ENCODE peak calls at places on chromosome 21, in ten cellular contexts. A, I, F, C, U, W, S, B, L and D are unnamed samples.

GRCh38 chr21:44047996-44048560 is 36.0 kb downstream of the TRAPPC10 start:
- DNase-seq in A (no peak), I (no peak), F (no peak), C (no peak), U (no peak), W (no peak), S (no peak), B (no peak), L (no peak), D (no peak)

GRCh38 chr21:43352568-43353281 is 74.2 kb downstream of the SIK1 start:
- DNase-seq in A (no peak), I (no peak), F (peak), C (no peak), U (no peak), W (no peak), S (no peak), B (no peak), L (no peak), D (peak)

GRCh38 chr21:25614441-25614840 is 7.2 kb upstream of the MRPL39 start:
- DNase-seq in A (no peak), I (no peak), F (no peak), C (no peak), U (no peak), W (no peak), S (no peak), B (no peak), L (no peak), D (no peak)

GRCh38 chr21:41677671-41678015 is 89.2 kb downstream of the RIPK4 start:
- DNase-seq in A (no peak), I (no peak), F (no peak), C (no peak), U (no peak), W (no peak), S (no peak), B (no peak), L (no peak), D (no peak)

GRCh38 chr21:43269461-43269860 is 100.7 kb downstream of the CRYAA start:
- DNase-seq in A (no peak), I (no peak), F (no peak), C (no peak), U (no peak), W (no peak), S (peak), B (peak), L (no peak), D (peak)

GRCh38 chr21:26912466-26912865 is 54.4 kb downstream of the ADAMTS5 start:
- DNase-seq in A (no peak), I (no peak), F (no peak), C (no peak), U (no peak), W (no peak), S (no peak), B (no peak), L (no peak), D (no peak)

GRCh38 chr21:22342855-22343254 is 1344.6 kb downstream of the NCAM2 start:
- DNase-seq in A (no peak), I (no peak), F (no peak), C (no peak), U (no peak), W (no peak), S (peak), B (no peak), L (no peak), D (peak)

GRCh38 chr21:20207335-20207734 is 790.9 kb upstream of the NCAM2 start:
- DNase-seq in A (no peak), I (no peak), F (no peak), C (no peak), U (no peak), W (no peak), S (no peak), B (no peak), L (no peak), D (no peak)

GRCh38 chr21:39263372-39263771 is 50.1 kb downstream of the BRWD1 start:
- DNase-seq in A (no peak), I (no peak), F (peak), C (peak), U (no peak), W (no peak), S (no peak), B (no peak), L (no peak), D (no peak)

GRCh38 chr21:44801468-44802395 is at the start of gene UBE2G2:
- DNase-seq in A (no peak), I (peak), F (peak), C (peak), U (peak), W (peak), S (peak), B (peak), L (peak), D (peak)

GRCh38 chr21:25024639-25025038 is 582.6 kb downstream of the MRPL39 start:
- DNase-seq in A (no peak), I (no peak), F (no peak), C (no peak), U (no peak), W (no peak), S (no peak), B (no peak), L (no peak), D (no peak)

GRCh38 chr21:34513109-34513675 is 1.2 kb upstream of the KCNE1 start:
- DNase-seq in A (no peak), I (peak), F (peak), C (peak), U (no peak), W (no peak), S (no peak), B (no peak), L (no peak), D (no peak)

GRCh38 chr21:17513214-17514123 is 626 bp downstream of the CXADR start:
- DNase-seq in A (no peak), I (no peak), F (peak), C (peak), U (peak), W (peak), S (peak), B (no peak), L (no peak), D (peak)

GRCh38 chr21:42245348-42246185 is 26.6 kb downstream of the ABCG1 start:
- DNase-seq in A (no peak), I (no peak), F (no peak), C (no peak), U (peak), W (peak), S (no peak), B (no peak), L (no peak), D (no peak)

GRCh38 chr21:21682172-21682571 is 684.0 kb downstream of the NCAM2 start:
- DNase-seq in A (no peak), I (no peak), F (peak), C (peak), U (no peak), W (no peak), S (no peak), B (no peak), L (no peak), D (no peak)

GRCh38 chr21:41488080-41488479 is 19.9 kb downstream of the TMPRSS2 start:
- DNase-seq in A (no peak), I (no peak), F (no peak), C (no peak), U (no peak), W (no peak), S (no peak), B (no peak), L (no peak), D (peak)

GRCh38 chr21:29104239-29104708 is 26.2 kb upstream of the MAP3K7CL start:
- DNase-seq in A (no peak), I (no peak), F (no peak), C (no peak), U (no peak), W (no peak), S (no peak), B (no peak), L (no peak), D (no peak)

GRCh38 chr21:38668501-38668900 is 137.2 kb upstream of the ETS2 start:
- DNase-seq in A (no peak), I (no peak), F (no peak), C (no peak), U (no peak), W (no peak), S (no peak), B (no peak), L (no peak), D (no peak)

GRCh38 chr21:21187579-21187978 is 189.4 kb downstream of the NCAM2 start:
- DNase-seq in A (no peak), I (no peak), F (no peak), C (peak), U (no peak), W (no peak), S (no peak), B (no peak), L (no peak), D (no peak)

GRCh38 chr21:40841524-40842196 is 5.3 kb downstream of the DSCAM start:
- DNase-seq in A (peak), I (no peak), F (no peak), C (no peak), U (peak), W (peak), S (no peak), B (peak), L (no peak), D (no peak)

GRCh38 chr21:36751383-36751782 is 52.5 kb downstream of the SIM2 start:
- DNase-seq in A (no peak), I (no peak), F (no peak), C (no peak), U (no peak), W (no peak), S (no peak), B (no peak), L (no peak), D (no peak)
- H3K4me3 ChIP-seq in A (no peak), I (no peak), F (no peak), C (no peak), U (no peak), W (no peak), S (no peak), B (peak), L (no peak), D (no peak)

GRCh38 chr21:16457498-16457897 is 727.7 kb downstream of the USP25 start:
- DNase-seq in A (no peak), I (no peak), F (no peak), C (no peak), U (peak), W (no peak), S (no peak), B (no peak), L (no peak), D (no peak)
- H3K4me3 ChIP-seq in A (no peak), I (no peak), F (no peak), C (no peak), U (no peak), W (no peak), S (no peak), B (peak), L (no peak), D (no peak)

GRCh38 chr21:31343680-31344480 is at the start of gene TIAM1:
- DNase-seq in A (no peak), I (no peak), F (peak), C (peak), U (peak), W (peak), S (no peak), B (peak), L (no peak), D (no peak)
- H3K4me3 ChIP-seq in A (peak), I (no peak), F (peak), C (peak), U (peak), W (peak), S (peak), B (peak), L (peak), D (no peak)

DNA sequence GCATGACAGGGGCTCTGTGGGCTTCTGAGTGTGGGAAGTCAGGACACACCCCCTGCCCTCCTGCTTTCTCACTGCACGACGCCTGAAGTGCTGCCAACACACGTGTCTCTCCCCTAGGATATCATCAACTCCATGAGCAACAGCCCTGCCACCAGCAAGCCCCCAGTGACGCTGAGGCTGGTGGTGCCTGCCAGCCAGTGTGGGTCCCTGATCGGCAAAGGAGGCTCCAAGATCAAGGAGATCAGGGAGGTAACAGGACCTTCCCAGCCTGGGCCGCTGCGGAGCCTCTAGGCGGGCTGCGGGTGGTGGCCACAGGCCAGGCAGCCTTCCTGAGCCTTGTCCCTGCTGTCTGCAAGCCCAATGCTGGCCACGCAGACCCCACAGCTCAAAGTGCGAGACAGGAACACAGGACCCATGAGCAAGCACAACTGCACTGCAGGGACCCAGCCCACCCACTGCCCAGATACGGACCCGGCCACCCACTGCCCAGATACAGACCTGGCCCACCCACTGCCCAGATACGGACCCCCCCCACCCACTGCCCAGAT is 72.3 kb upstream of the COL6A1 start:
- DNase-seq in A (no peak), I (no peak), F (no peak), C (no peak), U (no peak), W (peak), S (no peak), B (no peak), L (no peak), D (no peak)
- H3K4me3 ChIP-seq in A (no peak), I (no peak), F (no peak), C (no peak), U (no peak), W (no peak), S (no peak), B (no peak), L (no peak), D (no peak)